ENCODE peak calls at places on chromosome 4, in six cellular contexts. Z is Right ventricle myocardium superior; Q is caudate nucleus; H is GM20000; G is CD8-positive, alpha-beta memory T cell; X is neuronal stem cell. O is an unnamed sample.

GRCh38 chr4:7827566-7827965 is 112.1 kb downstream of the AFAP1 start:
- DNase-seq in Z (no peak), Q (no peak), H (no peak), G (no peak), X (no peak), O (no peak)

GRCh38 chr4:6368601-6369000 is 99.0 kb downstream of the WFS1 start:
- DNase-seq in Z (no peak), Q (no peak), H (no peak), G (no peak), X (no peak), O (no peak)

GRCh38 chr4:149500806-149501205 is 314.8 kb downstream of the IQCM start:
- DNase-seq in Z (no peak), Q (no peak), H (no peak), G (no peak), X (no peak), O (no peak)

GRCh38 chr4:16464651-16465050 is 238.4 kb upstream of the TAPT1 start:
- DNase-seq in Z (no peak), Q (no peak), H (no peak), G (no peak), X (no peak), O (no peak)

GRCh38 chr4:158122501-158122900 is 50.3 kb downstream of the GASK1B start:
- DNase-seq in Z (no peak), Q (no peak), H (no peak), G (no peak), X (no peak), O (no peak)

GRCh38 chr4:125283702-125284279 is 31.0 kb upstream of the FAT4 start:
- DNase-seq in Z (no peak), Q (no peak), H (peak; percentile 24), G (no peak), X (no peak), O (no peak)

GRCh38 chr4:73396304-73396703 is 7.8 kb upstream of the ALB start:
- DNase-seq in Z (no peak), Q (no peak), H (no peak), G (no peak), X (no peak), O (no peak)

GRCh38 chr4:48333587-48333986 is 7.7 kb upstream of the SLAIN2 start:
- DNase-seq in Z (no peak), Q (no peak), H (no peak), G (no peak), X (no peak), O (no peak)

GRCh38 chr4:80471701-80472100 is 136.2 kb downstream of the CFAP299 start:
- DNase-seq in Z (no peak), Q (no peak), H (no peak), G (no peak), X (no peak), O (no peak)

GRCh38 chr4:180059216-180059881 is 2183.9 kb upstream of the TENM3 start:
- DNase-seq in Z (no peak), Q (peak; percentile 17), H (peak; percentile 31), G (no peak), X (peak; percentile 52), O (peak; percentile 22)

GRCh38 chr4:44256414-44256813 is 192.2 kb downstream of the KCTD8 start:
- DNase-seq in Z (no peak), Q (no peak), H (no peak), G (no peak), X (peak; percentile 15), O (no peak)

GRCh38 chr4:1899149-1900086 is 28.2 kb downstream of the NSD2 start:
- DNase-seq in Z (peak; percentile 70), Q (peak; percentile 21), H (peak; percentile 81), G (peak; percentile 68), X (peak; percentile 74), O (peak; percentile 73)

GRCh38 chr4:118904935-118905334 is 16.3 kb downstream of the SYNPO2 start:
- DNase-seq in Z (peak; percentile 38), Q (no peak), H (no peak), G (no peak), X (no peak), O (no peak)

GRCh38 chr4:40016007-40016406 is 38.3 kb upstream of the PDS5A start:
- DNase-seq in Z (no peak), Q (no peak), H (no peak), G (no peak), X (no peak), O (no peak)

GRCh38 chr4:185128272-185129119 is 14.6 kb upstream of the SLC25A4 start:
- DNase-seq in Z (peak; percentile 48), Q (peak; percentile 19), H (peak; percentile 70), G (peak; percentile 29), X (peak; percentile 52), O (peak; percentile 56)

GRCh38 chr4:4332529-4332928 is 42.5 kb downstream of the ZBTB49 start:
- DNase-seq in Z (no peak), Q (no peak), H (no peak), G (no peak), X (no peak), O (no peak)

GRCh38 chr4:69859140-69859539 is 805 bp downstream of the SULT1E1 start:
- DNase-seq in Z (no peak), Q (no peak), H (no peak), G (no peak), X (no peak), O (no peak)

GRCh38 chr4:4395849-4396627 is 9.1 kb downstream of the NSG1 start:
- DNase-seq in Z (no peak), Q (no peak), H (peak; percentile 60), G (no peak), X (no peak), O (no peak)